ENCODE peak calls at places on chromosomes 13 and 19, in six cellular contexts. G is fibroblast of lung; W is brain pericyte; O is epithelial cell of esophagus; H is stimulated activated CD4-positive, alpha-beta T cell treated with anti-CD3 and anti-CD28 coated beads, Interleukin-1b, Interleukin-23, amount 100 ng/mL, for 24 hours; T is thyroid gland. F is an unnamed sample.

GRCh38 chr13:21529102-21529893 is 70.2 kb upstream of the ZDHHC20 start:
- DNase-seq in G (no peak), W (no peak), O (no peak), H (no peak), T (no peak), F (no peak)

GRCh38 chr13:76620036-76620435 is 266.2 kb downstream of the KCTD12 start:
- DNase-seq in G (peak; percentile 43), W (no peak), O (peak; percentile 59), H (no peak), T (no peak), F (no peak)

GRCh38 chr19:55283548-55284393 is at the start of gene BRSK1:
- DNase-seq in G (peak; percentile 62), W (no peak), O (no peak), H (no peak), T (no peak), F (peak; percentile 7)

GRCh38 chr19:7391218-7391670 is 42.5 kb downstream of the ARHGEF18 start:
- DNase-seq in G (peak; percentile 97), W (no peak), O (peak; percentile 99), H (no peak), T (no peak), F (no peak)

GRCh38 chr19:5336195-5336965 is 4.2 kb downstream of the PTPRS start:
- DNase-seq in G (no peak), W (no peak), O (no peak), H (no peak), T (no peak), F (no peak)

GRCh38 chr13:112782433-112783010 is 92.7 kb downstream of the ATP11A start:
- DNase-seq in G (peak; percentile 17), W (no peak), O (no peak), H (no peak), T (no peak), F (no peak)

GRCh38 chr19:32599736-32600157 is 18.8 kb downstream of the PDCD5 start:
- DNase-seq in G (peak; percentile 58), W (no peak), O (peak; percentile 71), H (peak; percentile 40), T (peak; percentile 38), F (peak; percentile 45)

GRCh38 chr19:19033426-19034203 is at the start of the genes ARMC6 and SUGP2:
- DNase-seq in G (peak; percentile 77), W (peak; percentile 60), O (peak; percentile 87), H (peak; percentile 67), T (peak; percentile 82), F (peak; percentile 71)

GRCh38 chr13:114049026-114049425 is 75.2 kb upstream of the C13orf46 start:
- DNase-seq in G (no peak), W (no peak), O (no peak), H (no peak), T (no peak), F (no peak)

GRCh38 chr13:47136659-47136975 is 239.8 kb upstream of the HTR2A start:
- DNase-seq in G (no peak), W (no peak), O (no peak), H (no peak), T (no peak), F (no peak)

GRCh38 chr19:39199025-39199424 is 2.3 kb downstream of the NCCRP1 start:
- DNase-seq in G (peak; percentile 26), W (no peak), O (no peak), H (no peak), T (peak; percentile 87), F (no peak)

GRCh38 chr19:14006766-14007562 is 844 bp upstream of the RFX1 start:
- DNase-seq in G (no peak), W (no peak), O (no peak), H (no peak), T (no peak), F (no peak)

GRCh38 chr13:34294483-34295129 is 476.7 kb downstream of the RFC3 start:
- DNase-seq in G (peak; percentile 42), W (no peak), O (peak; percentile 37), H (no peak), T (peak; percentile 42), F (no peak)

GRCh38 chr13:113546571-113547247 is 37.8 kb upstream of the TFDP1 start:
- DNase-seq in G (no peak), W (no peak), O (no peak), H (no peak), T (peak; percentile 26), F (no peak)

GRCh38 chr13:111132948-111133347 is 17.8 kb downstream of the ARHGEF7 start:
- DNase-seq in G (no peak), W (no peak), O (no peak), H (no peak), T (no peak), F (no peak)

GRCh38 chr13:24097064-24097463 is 63.5 kb upstream of the SPATA13 start:
- DNase-seq in G (peak; percentile 36), W (no peak), O (peak; percentile 57), H (peak; percentile 9), T (no peak), F (no peak)

GRCh38 chr19:50555447-50556235 is 12.6 kb downstream of the LRRC4B start:
- DNase-seq in G (no peak), W (no peak), O (no peak), H (no peak), T (no peak), F (no peak)

GRCh38 chr19:42407085-42407815 is 17.2 kb upstream of the CNFN start:
- DNase-seq in G (no peak), W (no peak), O (no peak), H (no peak), T (no peak), F (no peak)

GRCh38 chr13:22030321-22030720 is 359.4 kb downstream of the FGF9 start:
- DNase-seq in G (no peak), W (no peak), O (no peak), H (no peak), T (no peak), F (no peak)

GRCh38 chr13:24233351-24233901 is 72.9 kb downstream of the SPATA13 start:
- DNase-seq in G (peak; percentile 76), W (peak; percentile 36), O (no peak), H (no peak), T (peak; percentile 90), F (no peak)

GRCh38 chr19:35596366-35596999 is 10.5 kb downstream of the PMIS2 start:
- DNase-seq in G (no peak), W (no peak), O (no peak), H (no peak), T (no peak), F (no peak)

F was measured in NCI-H187.